ENCODE peak calls at places on chromosomes 4 and X, in four cellular contexts. One of them, this sample, is unnamed.
A peak's percentile ranks its signal among the peaks of the same experiment; 100 is the strongest.

GRCh38 chr4:78361621-78362120 is 189.9 kb upstream of the ANXA3 start:
- DNase-seq in spleen: no peak
- DNase-seq in body of pancreas: no peak
- DNase-seq in transverse colon: no peak
- DNase-seq in this sample: no peak

GRCh38 chrX:39331062-39331704 is 529.9 kb downstream of the MID1IP1 start:
- DNase-seq in spleen: no peak
- DNase-seq in transverse colon: no peak
- DNase-seq in body of pancreas: no peak
- DNase-seq in this sample: no peak

GRCh38 chrX:153735274-153735673 is 10.6 kb downstream of the ABCD1 start:
- DNase-seq in body of pancreas: no peak
- DNase-seq in transverse colon: no peak
- DNase-seq in spleen: no peak
- DNase-seq in this sample: no peak

GRCh38 chr4:48698029-48698901 is 81.8 kb downstream of the FRYL start:
- DNase-seq in transverse colon: peak; percentile 67
- DNase-seq in spleen: no peak
- DNase-seq in body of pancreas: peak; percentile 57
- DNase-seq in this sample: peak; percentile 79

GRCh38 chr4:145520172-145520571 is 38.5 kb downstream of the SMAD1 start:
- DNase-seq in body of pancreas: no peak
- DNase-seq in spleen: no peak
- DNase-seq in transverse colon: no peak
- DNase-seq in this sample: no peak

GRCh38 chr4:111406036-111406435 is 739.2 kb upstream of the FAM241A start:
- DNase-seq in body of pancreas: no peak
- DNase-seq in spleen: no peak
- DNase-seq in transverse colon: no peak
- DNase-seq in this sample: no peak

GRCh38 chrX:88135735-88136134 is 611.3 kb upstream of the CPXCR1 start:
- DNase-seq in body of pancreas: no peak
- DNase-seq in transverse colon: no peak
- DNase-seq in spleen: no peak
- DNase-seq in this sample: no peak

GRCh38 chr4:14719053-14719452 is 283.2 kb upstream of the CPEB2 start:
- DNase-seq in transverse colon: no peak
- DNase-seq in spleen: no peak
- DNase-seq in body of pancreas: peak; percentile 12
- DNase-seq in this sample: no peak

GRCh38 chrX:12973561-12974216 is 1.2 kb upstream of the TMSB4X start:
- DNase-seq in spleen: peak; percentile 90
- DNase-seq in transverse colon: no peak
- DNase-seq in body of pancreas: no peak
- DNase-seq in this sample: no peak

GRCh38 chr4:138056541-138056940 is 185.6 kb downstream of the SLC7A11 start:
- DNase-seq in spleen: no peak
- DNase-seq in transverse colon: no peak
- DNase-seq in body of pancreas: no peak
- DNase-seq in this sample: no peak

GRCh38 chrX:125202486-125203378 is 116.9 kb upstream of the TEX13C start:
- DNase-seq in spleen: peak; percentile 72
- DNase-seq in transverse colon: no peak
- DNase-seq in body of pancreas: no peak
- DNase-seq in this sample: peak; percentile 12

GRCh38 chr4:176432811-176433540 is 113.2 kb downstream of the SPCS3 start:
- DNase-seq in body of pancreas: no peak
- DNase-seq in transverse colon: no peak
- DNase-seq in spleen: no peak
- DNase-seq in this sample: no peak

GRCh38 chrX:21153503-21153902 is 220.7 kb upstream of the CNKSR2 start:
- DNase-seq in spleen: no peak
- DNase-seq in body of pancreas: no peak
- DNase-seq in transverse colon: no peak
- DNase-seq in this sample: peak; percentile 36

GRCh38 chr4:87073570-87074470 is 139.0 kb downstream of the AFF1 start:
- DNase-seq in body of pancreas: no peak
- DNase-seq in spleen: peak; percentile 89
- DNase-seq in transverse colon: peak; percentile 60
- DNase-seq in this sample: peak; percentile 34

GRCh38 chr4:4457803-4458550 is 71.1 kb downstream of the NSG1 start:
- DNase-seq in spleen: no peak
- DNase-seq in body of pancreas: no peak
- DNase-seq in transverse colon: no peak
- DNase-seq in this sample: no peak

GRCh38 chrX:132957211-132958085 is 981 bp downstream of the HS6ST2 start:
- DNase-seq in transverse colon: peak; percentile 9
- DNase-seq in spleen: peak; percentile 66
- DNase-seq in body of pancreas: peak; percentile 14
- DNase-seq in this sample: no peak
- H3K27ac ChIP-seq in transverse colon: no peak overlapping the region
- H3K27ac ChIP-seq in spleen: no peak overlapping the region
- H3K27ac ChIP-seq in body of pancreas: no peak overlapping the region
- H3K27ac ChIP-seq in this sample: peak overlapping the region; percentile 50

GRCh38 chr4:22465996-22466395 is 49.9 kb downstream of the ADGRA3 start:
- DNase-seq in spleen: no peak
- DNase-seq in transverse colon: no peak
- DNase-seq in body of pancreas: no peak
- DNase-seq in this sample: no peak
- TF ChIP-seq POLR2A in spleen: no peak
- TF ChIP-seq POLR2A in transverse colon: no peak
- TF ChIP-seq POLR2A in body of pancreas: no peak
- TF ChIP-seq POLR2A in this sample: no peak

GRCh38 chr4:88352062-88352461 is 26.6 kb upstream of the HERC6 start:
- DNase-seq in body of pancreas: no peak
- DNase-seq in transverse colon: no peak
- DNase-seq in spleen: no peak
- DNase-seq in this sample: no peak
- TF ChIP-seq CTCF in body of pancreas: no peak
- TF ChIP-seq CTCF in transverse colon: no peak
- TF ChIP-seq CTCF in spleen: no peak
- TF ChIP-seq CTCF in this sample: no peak

GRCh38 chr4:140252742-140253555 is 99.0 kb upstream of the MAML3 start:
- DNase-seq in transverse colon: peak; percentile 78
- DNase-seq in spleen: peak; percentile 92
- DNase-seq in body of pancreas: peak; percentile 70
- DNase-seq in this sample: peak; percentile 85
- H3K27ac ChIP-seq in transverse colon: peak overlapping the region; percentile 91
- H3K27ac ChIP-seq in spleen: peak overlapping the region; percentile 85
- H3K27ac ChIP-seq in body of pancreas: peak overlapping the region; percentile 83
- H3K27ac ChIP-seq in this sample: peak overlapping the region; percentile 92

This sample was measured in testis.